ENCODE peak calls at places on chromosome 4, in nine cellular contexts. One of them, this sample, is unnamed.

GRCh38 chr4:55793479-55793878 is 26.1 kb upstream of the EXOC1L start:
- DNase-seq in cardiac muscle cell: no peak
- DNase-seq in Panc1: no peak
- DNase-seq in choroid plexus epithelial cell: no peak
- DNase-seq in dorsolateral prefrontal cortex: no peak
- DNase-seq in coronary artery: no peak
- DNase-seq in fibroblast of mammary gland: no peak
- DNase-seq in left lung: peak; percentile 73
- DNase-seq in uterus: no peak
- DNase-seq in this sample: peak; percentile 39

GRCh38 chr4:48748949-48749596 is 31.0 kb downstream of the FRYL start:
- DNase-seq in Panc1: no peak
- DNase-seq in dorsolateral prefrontal cortex: no peak
- DNase-seq in coronary artery: no peak
- DNase-seq in cardiac muscle cell: peak; percentile 48
- DNase-seq in fibroblast of mammary gland: no peak
- DNase-seq in uterus: no peak
- DNase-seq in choroid plexus epithelial cell: peak; percentile 32
- DNase-seq in left lung: no peak
- DNase-seq in this sample: no peak

GRCh38 chr4:108398326-108398725 is 222.1 kb upstream of the RPL34 start:
- DNase-seq in uterus: no peak
- DNase-seq in cardiac muscle cell: no peak
- DNase-seq in choroid plexus epithelial cell: peak; percentile 18
- DNase-seq in Panc1: no peak
- DNase-seq in dorsolateral prefrontal cortex: no peak
- DNase-seq in fibroblast of mammary gland: no peak
- DNase-seq in coronary artery: no peak
- DNase-seq in left lung: no peak
- DNase-seq in this sample: no peak

GRCh38 chr4:119106036-119107000 is 29.3 kb upstream of the MYOZ2 start:
- DNase-seq in fibroblast of mammary gland: peak; percentile 32
- DNase-seq in left lung: no peak
- DNase-seq in choroid plexus epithelial cell: no peak
- DNase-seq in dorsolateral prefrontal cortex: no peak
- DNase-seq in cardiac muscle cell: no peak
- DNase-seq in uterus: no peak
- DNase-seq in Panc1: no peak
- DNase-seq in coronary artery: no peak
- DNase-seq in this sample: no peak

GRCh38 chr4:22014222-22014741 is 65.7 kb upstream of the KCNIP4 start:
- DNase-seq in choroid plexus epithelial cell: peak; percentile 5
- DNase-seq in uterus: no peak
- DNase-seq in Panc1: no peak
- DNase-seq in left lung: no peak
- DNase-seq in cardiac muscle cell: no peak
- DNase-seq in fibroblast of mammary gland: peak; percentile 28
- DNase-seq in dorsolateral prefrontal cortex: no peak
- DNase-seq in coronary artery: no peak
- DNase-seq in this sample: no peak

GRCh38 chr4:101621120-101621519 is 169.4 kb upstream of the BANK1 start:
- DNase-seq in uterus: no peak
- DNase-seq in fibroblast of mammary gland: peak; percentile 78
- DNase-seq in dorsolateral prefrontal cortex: no peak
- DNase-seq in choroid plexus epithelial cell: peak; percentile 66
- DNase-seq in Panc1: no peak
- DNase-seq in left lung: no peak
- DNase-seq in coronary artery: no peak
- DNase-seq in cardiac muscle cell: no peak
- DNase-seq in this sample: no peak

GRCh38 chr4:121597346-121597934 is 99.3 kb downstream of the ANXA5 start:
- DNase-seq in coronary artery: no peak
- DNase-seq in left lung: no peak
- DNase-seq in Panc1: no peak
- DNase-seq in cardiac muscle cell: no peak
- DNase-seq in choroid plexus epithelial cell: peak; percentile 15
- DNase-seq in fibroblast of mammary gland: peak; percentile 76
- DNase-seq in uterus: no peak
- DNase-seq in dorsolateral prefrontal cortex: no peak
- DNase-seq in this sample: no peak

GRCh38 chr4:73607375-73608026 is 12.7 kb downstream of the RASSF6 start:
- DNase-seq in left lung: no peak
- DNase-seq in dorsolateral prefrontal cortex: no peak
- DNase-seq in fibroblast of mammary gland: peak; percentile 31
- DNase-seq in Panc1: no peak
- DNase-seq in choroid plexus epithelial cell: no peak
- DNase-seq in uterus: no peak
- DNase-seq in cardiac muscle cell: no peak
- DNase-seq in coronary artery: no peak
- DNase-seq in this sample: no peak

GRCh38 chr4:39349326-39349725 is 16.8 kb downstream of the RFC1 start:
- DNase-seq in left lung: no peak
- DNase-seq in dorsolateral prefrontal cortex: no peak
- DNase-seq in choroid plexus epithelial cell: no peak
- DNase-seq in cardiac muscle cell: no peak
- DNase-seq in fibroblast of mammary gland: no peak
- DNase-seq in coronary artery: no peak
- DNase-seq in Panc1: no peak
- DNase-seq in uterus: no peak
- DNase-seq in this sample: no peak

GRCh38 chr4:133379681-133380438 is 230.8 kb downstream of the PCDH10 start:
- DNase-seq in dorsolateral prefrontal cortex: no peak
- DNase-seq in uterus: no peak
- DNase-seq in left lung: peak; percentile 34
- DNase-seq in choroid plexus epithelial cell: no peak
- DNase-seq in cardiac muscle cell: no peak
- DNase-seq in Panc1: no peak
- DNase-seq in coronary artery: no peak
- DNase-seq in fibroblast of mammary gland: no peak
- DNase-seq in this sample: no peak

GRCh38 chr4:3857316-3857926 is 91.2 kb downstream of the ADRA2C start:
- DNase-seq in fibroblast of mammary gland: no peak
- DNase-seq in Panc1: no peak
- DNase-seq in coronary artery: no peak
- DNase-seq in left lung: peak; percentile 65
- DNase-seq in cardiac muscle cell: no peak
- DNase-seq in dorsolateral prefrontal cortex: no peak
- DNase-seq in choroid plexus epithelial cell: no peak
- DNase-seq in uterus: no peak
- DNase-seq in this sample: no peak

GRCh38 chr4:29131304-29131703 is 1588.9 kb upstream of the PCDH7 start:
- DNase-seq in Panc1: no peak
- DNase-seq in fibroblast of mammary gland: no peak
- DNase-seq in coronary artery: no peak
- DNase-seq in left lung: no peak
- DNase-seq in cardiac muscle cell: peak; percentile 3
- DNase-seq in uterus: no peak
- DNase-seq in dorsolateral prefrontal cortex: no peak
- DNase-seq in choroid plexus epithelial cell: peak; percentile 1
- DNase-seq in this sample: no peak

GRCh38 chr4:6734165-6734786 is 18.3 kb downstream of the BLOC1S4 start:
- DNase-seq in dorsolateral prefrontal cortex: no peak
- DNase-seq in Panc1: no peak
- DNase-seq in cardiac muscle cell: no peak
- DNase-seq in choroid plexus epithelial cell: no peak
- DNase-seq in left lung: no peak
- DNase-seq in fibroblast of mammary gland: no peak
- DNase-seq in coronary artery: no peak
- DNase-seq in uterus: no peak
- DNase-seq in this sample: no peak

GRCh38 chr4:168654206-168655174 is 157.6 kb downstream of the PALLD start:
- DNase-seq in cardiac muscle cell: no peak
- DNase-seq in choroid plexus epithelial cell: no peak
- DNase-seq in left lung: no peak
- DNase-seq in coronary artery: no peak
- DNase-seq in dorsolateral prefrontal cortex: no peak
- DNase-seq in uterus: no peak
- DNase-seq in Panc1: no peak
- DNase-seq in fibroblast of mammary gland: no peak
- DNase-seq in this sample: no peak

GRCh38 chr4:156754832-156755570 is 216.6 kb downstream of the PDGFC start:
- DNase-seq in Panc1: no peak
- DNase-seq in fibroblast of mammary gland: peak; percentile 48
- DNase-seq in dorsolateral prefrontal cortex: no peak
- DNase-seq in uterus: no peak
- DNase-seq in choroid plexus epithelial cell: no peak
- DNase-seq in coronary artery: no peak
- DNase-seq in left lung: no peak
- DNase-seq in cardiac muscle cell: no peak
- DNase-seq in this sample: no peak

GRCh38 chr4:140686799-140687198 is 69.4 kb downstream of the TBC1D9 start:
- DNase-seq in coronary artery: no peak
- DNase-seq in dorsolateral prefrontal cortex: no peak
- DNase-seq in uterus: no peak
- DNase-seq in choroid plexus epithelial cell: no peak
- DNase-seq in fibroblast of mammary gland: peak; percentile 31
- DNase-seq in cardiac muscle cell: no peak
- DNase-seq in left lung: no peak
- DNase-seq in Panc1: no peak
- DNase-seq in this sample: no peak

DNA sequence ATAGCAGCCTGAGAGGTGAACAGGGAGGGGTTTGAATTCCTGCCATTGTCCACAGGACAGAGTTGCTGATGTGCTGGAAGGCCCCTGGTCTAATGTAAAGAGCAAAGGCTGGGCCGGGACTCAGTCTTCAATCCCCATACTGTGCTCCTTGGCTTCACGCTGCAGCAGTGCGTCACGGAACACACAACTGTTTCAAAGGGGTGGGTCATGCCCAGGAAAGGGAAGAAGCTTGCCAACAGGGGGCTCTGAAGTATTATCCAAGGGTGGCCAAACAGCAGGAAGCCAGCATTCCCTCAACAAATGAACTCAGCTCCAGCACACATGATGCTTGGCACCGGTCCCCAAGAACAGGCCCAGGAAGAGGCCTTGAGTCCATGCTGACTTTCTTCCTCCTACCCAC is 122.5 kb downstream of the NFKB1 start:
- DNase-seq in fibroblast of mammary gland: peak; percentile 61
- DNase-seq in dorsolateral prefrontal cortex: no peak
- DNase-seq in choroid plexus epithelial cell: peak; percentile 85
- DNase-seq in cardiac muscle cell: peak; percentile 51
- DNase-seq in left lung: no peak
- DNase-seq in coronary artery: no peak
- DNase-seq in uterus: no peak
- DNase-seq in Panc1: no peak
- DNase-seq in this sample: no peak
- TF ChIP-seq CTCF in fibroblast of mammary gland: peak; percentile 16
- TF ChIP-seq CTCF in dorsolateral prefrontal cortex: peak; percentile 24
- TF ChIP-seq CTCF in choroid plexus epithelial cell: peak; percentile 63
- TF ChIP-seq CTCF in cardiac muscle cell: peak; percentile 33
- TF ChIP-seq CTCF in left lung: no peak
- TF ChIP-seq CTCF in coronary artery: no peak
- TF ChIP-seq CTCF in uterus: no peak
- TF ChIP-seq CTCF in Panc1: peak; percentile 34
- TF ChIP-seq CTCF in this sample: no peak

GRCh38 chr4:139278450-139278849 is 1.6 kb downstream of the MGARP start:
- DNase-seq in dorsolateral prefrontal cortex: no peak
- DNase-seq in fibroblast of mammary gland: no peak
- DNase-seq in coronary artery: no peak
- DNase-seq in uterus: no peak
- DNase-seq in choroid plexus epithelial cell: peak; percentile 37
- DNase-seq in left lung: no peak
- DNase-seq in Panc1: no peak
- DNase-seq in cardiac muscle cell: no peak
- DNase-seq in this sample: no peak

GRCh38 chr4:139279723-139280620 is at the start of gene MGARP:
- DNase-seq in choroid plexus epithelial cell: peak; percentile 28
- DNase-seq in fibroblast of mammary gland: peak; percentile 35
- DNase-seq in left lung: peak; percentile 82
- DNase-seq in cardiac muscle cell: peak; percentile 51
- DNase-seq in coronary artery: no peak
- DNase-seq in uterus: peak; percentile 54
- DNase-seq in dorsolateral prefrontal cortex: peak; percentile 36
- DNase-seq in Panc1: no peak
- DNase-seq in this sample: peak; percentile 49

GRCh38 chr4:139278956-139279722 is 886 bp downstream of the MGARP start:
- DNase-seq in coronary artery: no peak
- DNase-seq in uterus: no peak
- DNase-seq in cardiac muscle cell: no peak
- DNase-seq in Panc1: no peak
- DNase-seq in choroid plexus epithelial cell: peak; percentile 33
- DNase-seq in left lung: peak; percentile 83
- DNase-seq in fibroblast of mammary gland: peak; percentile 5
- DNase-seq in dorsolateral prefrontal cortex: no peak
- DNase-seq in this sample: no peak

GRCh38 chr4:139282375-139283075 is 2.5 kb upstream of the MGARP start:
- DNase-seq in choroid plexus epithelial cell: peak; percentile 40
- DNase-seq in left lung: no peak
- DNase-seq in fibroblast of mammary gland: peak; percentile 4
- DNase-seq in dorsolateral prefrontal cortex: no peak
- DNase-seq in uterus: no peak
- DNase-seq in Panc1: no peak
- DNase-seq in cardiac muscle cell: no peak
- DNase-seq in coronary artery: no peak
- DNase-seq in this sample: no peak

DNA sequence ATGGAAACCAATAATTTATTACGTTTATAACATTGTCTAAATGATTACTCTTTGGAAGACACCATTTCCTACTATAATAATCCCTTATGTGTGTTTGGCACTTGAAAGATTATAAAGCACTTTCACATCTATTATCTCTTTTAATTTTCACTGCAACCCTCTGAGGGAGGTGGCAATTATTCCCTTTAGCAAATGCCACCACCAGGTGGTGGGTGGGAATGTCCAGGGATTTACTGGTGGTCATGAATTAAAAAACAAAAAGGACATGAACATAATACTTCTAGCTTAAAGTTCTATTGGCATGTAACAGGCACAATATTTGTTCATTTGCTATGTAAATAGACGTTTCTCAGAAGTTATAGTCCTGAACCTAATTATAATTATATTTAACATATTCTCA is 1.2 kb upstream of the MGARP start:
- DNase-seq in dorsolateral prefrontal cortex: no peak
- DNase-seq in Panc1: no peak
- DNase-seq in fibroblast of mammary gland: peak; percentile 10
- DNase-seq in uterus: no peak
- DNase-seq in cardiac muscle cell: no peak
- DNase-seq in choroid plexus epithelial cell: peak; percentile 15
- DNase-seq in left lung: no peak
- DNase-seq in coronary artery: no peak
- DNase-seq in this sample: no peak
- TF ChIP-seq CTCF in dorsolateral prefrontal cortex: no peak
- TF ChIP-seq CTCF in Panc1: peak; percentile 32
- TF ChIP-seq CTCF in fibroblast of mammary gland: peak; percentile 21
- TF ChIP-seq CTCF in uterus: no peak
- TF ChIP-seq CTCF in cardiac muscle cell: no peak
- TF ChIP-seq CTCF in choroid plexus epithelial cell: peak; percentile 39
- TF ChIP-seq CTCF in left lung: no peak
- TF ChIP-seq CTCF in coronary artery: no peak
- TF ChIP-seq CTCF in this sample: no peak

GRCh38 chr4:146029147-146029546 is 90.5 kb upstream of the ZNF827 start:
- DNase-seq in coronary artery: no peak
- DNase-seq in choroid plexus epithelial cell: peak; percentile 21
- DNase-seq in cardiac muscle cell: no peak
- DNase-seq in uterus: no peak
- DNase-seq in Panc1: no peak
- DNase-seq in fibroblast of mammary gland: peak; percentile 38
- DNase-seq in left lung: no peak
- DNase-seq in dorsolateral prefrontal cortex: no peak
- DNase-seq in this sample: no peak
- TF ChIP-seq CTCF in coronary artery: no peak
- TF ChIP-seq CTCF in choroid plexus epithelial cell: no peak
- TF ChIP-seq CTCF in cardiac muscle cell: no peak
- TF ChIP-seq CTCF in uterus: no peak
- TF ChIP-seq CTCF in Panc1: no peak
- TF ChIP-seq CTCF in fibroblast of mammary gland: no peak
- TF ChIP-seq CTCF in left lung: no peak
- TF ChIP-seq CTCF in dorsolateral prefrontal cortex: no peak
- TF ChIP-seq CTCF in this sample: no peak

GRCh38 chr4:11428701-11429571 is at the start of gene HS3ST1:
- DNase-seq in uterus: peak; percentile 71
- DNase-seq in dorsolateral prefrontal cortex: peak; percentile 78
- DNase-seq in Panc1: peak; percentile 39
- DNase-seq in fibroblast of mammary gland: peak; percentile 26
- DNase-seq in choroid plexus epithelial cell: peak; percentile 45
- DNase-seq in cardiac muscle cell: peak; percentile 78
- DNase-seq in left lung: peak; percentile 93
- DNase-seq in coronary artery: peak; percentile 80
- DNase-seq in this sample: peak; percentile 87
- TF ChIP-seq CTCF in uterus: peak; percentile 62
- TF ChIP-seq CTCF in dorsolateral prefrontal cortex: peak; percentile 58
- TF ChIP-seq CTCF in Panc1: peak; percentile 82
- TF ChIP-seq CTCF in fibroblast of mammary gland: no peak
- TF ChIP-seq CTCF in choroid plexus epithelial cell: peak; percentile 48
- TF ChIP-seq CTCF in cardiac muscle cell: peak; percentile 80
- TF ChIP-seq CTCF in left lung: peak; percentile 55
- TF ChIP-seq CTCF in coronary artery: peak; percentile 65
- TF ChIP-seq CTCF in this sample: peak; percentile 73

This sample was measured in lower lobe of right lung.